ENCODE peak calls at places on chromosomes 5 and 9, in four cellular contexts. A is A673, K is PC-3, R is tibial nerve. I is an unnamed sample. For H3K4me1, the result is how much of the 10 kb centered on the place peaks cover.

GRCh38 chr5:155631116-155631515 is 617.6 kb downstream of the KIF4B start:
- DNase-seq in A (no peak), K (no peak), R (peak), I (no peak)

GRCh38 chr5:148973455-148973854 is 89.4 kb downstream of the SH3TC2 start:
- DNase-seq in A (peak), K (peak), R (no peak), I (no peak)

GRCh38 chr9:125763373-125763772 is 16.2 kb downstream of the PBX3 start:
- DNase-seq in A (peak), K (peak), R (no peak), I (no peak)

GRCh38 chr9:115941561-115942315 is 211.9 kb upstream of the PAPPA start:
- DNase-seq in A (no peak), K (peak), R (no peak), I (no peak)

GRCh38 chr5:1311443-1312055 is 16.7 kb upstream of the TERT start:
- DNase-seq in A (no peak), K (no peak), R (no peak), I (no peak)

GRCh38 chr5:10250804-10251276 is 760 bp downstream of the CCT5 start:
- DNase-seq in A (no peak), K (peak), R (no peak), I (peak)

GRCh38 chr9:125460883-125461475 is 199.4 kb downstream of the GAPVD1 start:
- DNase-seq in A (no peak), K (no peak), R (peak), I (no peak)

GRCh38 chr5:94329115-94329514 is 289.3 kb downstream of the KIAA0825 start:
- DNase-seq in A (no peak), K (no peak), R (no peak), I (no peak)

GRCh38 chr5:59193616-59194319 is 610.9 kb downstream of the RAB3C start:
- DNase-seq in A (no peak), K (peak), R (no peak), I (no peak)

GRCh38 chr9:108271646-108272349 is 584.0 kb downstream of the ACTL7B start:
- DNase-seq in A (peak), K (peak), R (no peak), I (no peak)

GRCh38 chr5:128084228-128085167 is 932 bp downstream of the SLC12A2 start:
- DNase-seq in A (peak), K (peak), R (no peak), I (peak)

GRCh38 chr9:122348288-122348777 is 22.5 kb upstream of the PTGS1 start:
- DNase-seq in A (no peak), K (no peak), R (no peak), I (no peak)

GRCh38 chr5:89069591-89069990 is 186.6 kb upstream of the MEF2C start:
- DNase-seq in A (no peak), K (no peak), R (no peak), I (no peak)

GRCh38 chr9:37002036-37002412 is 32.0 kb downstream of the PAX5 start:
- DNase-seq in A (no peak), K (no peak), R (no peak), I (no peak)

GRCh38 chr9:37002413-37003217 is 31.5 kb downstream of the PAX5 start:
- DNase-seq in A (no peak), K (no peak), R (no peak), I (no peak)

GRCh38 chr9:37004424-37004935 is 29.6 kb downstream of the PAX5 start:
- DNase-seq in A (no peak), K (no peak), R (no peak), I (no peak)

GRCh38 chr9:37007295-37007694 is 26.8 kb downstream of the PAX5 start:
- DNase-seq in A (no peak), K (no peak), R (no peak), I (no peak)

DNA sequence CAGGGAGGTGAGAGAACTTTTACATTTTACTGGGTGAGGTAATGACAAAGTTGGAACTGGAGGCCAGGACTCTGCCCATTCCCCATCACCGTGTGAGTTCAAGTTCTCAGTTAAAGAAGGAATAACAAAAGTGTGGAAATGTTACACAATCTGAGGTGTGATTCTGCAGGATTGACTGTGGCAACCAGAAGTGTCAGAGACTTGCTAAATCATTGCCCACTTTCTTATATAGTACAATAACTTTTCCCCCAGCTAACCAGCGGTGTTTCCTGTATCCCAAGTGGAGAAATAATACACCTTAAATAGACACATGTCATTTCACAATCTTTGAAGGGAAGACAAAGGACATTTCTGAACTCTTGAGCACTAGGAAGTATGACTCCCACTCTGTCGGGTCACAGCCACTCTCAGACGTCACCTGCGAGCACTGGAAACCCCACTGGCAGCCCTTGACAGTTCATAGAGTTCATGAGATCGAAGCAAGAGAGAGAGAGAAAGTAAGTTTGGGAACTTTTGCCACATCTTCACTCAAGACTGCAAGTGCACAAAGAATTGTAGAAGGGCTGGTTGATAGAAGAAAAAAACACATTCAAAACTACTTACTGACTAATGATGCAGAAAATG is 28.4 kb downstream of the PAX5 start:
- DNase-seq in A (no peak), K (no peak), R (no peak), I (no peak)
- H3K4me1 ChIP-seq in A (under half), K (under half), R (under half), I (under half)

GRCh38 chr5:119275146-119275872 is 80.5 kb upstream of the TNFAIP8 start:
- DNase-seq in A (no peak), K (peak), R (no peak), I (no peak)

GRCh38 chr5:119276976-119277375 is 78.8 kb upstream of the TNFAIP8 start:
- DNase-seq in A (no peak), K (no peak), R (no peak), I (no peak)

GRCh38 chr5:119274024-119274766 is 81.6 kb upstream of the TNFAIP8 start:
- DNase-seq in A (no peak), K (peak), R (no peak), I (no peak)

GRCh38 chr5:119274767-119275130 is 81.1 kb upstream of the TNFAIP8 start:
- DNase-seq in A (peak), K (no peak), R (no peak), I (no peak)

GRCh38 chr5:119275873-119276214 is 80.0 kb upstream of the TNFAIP8 start:
- DNase-seq in A (no peak), K (no peak), R (no peak), I (no peak)
- H3K4me1 ChIP-seq in A (under half), K (half or more), R (under half), I (half or more)

DNA sequence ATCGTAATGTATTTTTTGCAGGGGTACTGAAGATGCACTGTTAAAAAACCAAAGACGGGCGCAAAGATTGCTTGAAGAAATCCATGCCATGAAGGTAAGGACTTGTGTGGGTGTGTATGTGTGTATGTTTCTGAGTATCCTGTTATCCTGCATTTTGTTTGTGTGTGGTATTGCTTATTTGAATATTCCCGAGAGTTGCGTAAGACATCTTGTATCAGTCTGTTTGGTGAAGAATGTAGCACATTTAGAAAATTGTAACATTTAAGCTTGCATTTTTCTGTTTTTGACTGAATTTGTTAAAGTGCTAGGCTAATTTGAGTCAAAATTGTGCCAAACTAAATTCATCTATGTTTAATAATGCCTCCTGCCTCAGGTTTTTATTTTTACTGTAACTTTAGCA is 13.5 kb downstream of the SRFBP1 start:
- DNase-seq in A (no peak), K (no peak), R (no peak), I (no peak)
- H3K4me1 ChIP-seq in A (under half), K (under half), R (under half), I (under half)

DNA sequence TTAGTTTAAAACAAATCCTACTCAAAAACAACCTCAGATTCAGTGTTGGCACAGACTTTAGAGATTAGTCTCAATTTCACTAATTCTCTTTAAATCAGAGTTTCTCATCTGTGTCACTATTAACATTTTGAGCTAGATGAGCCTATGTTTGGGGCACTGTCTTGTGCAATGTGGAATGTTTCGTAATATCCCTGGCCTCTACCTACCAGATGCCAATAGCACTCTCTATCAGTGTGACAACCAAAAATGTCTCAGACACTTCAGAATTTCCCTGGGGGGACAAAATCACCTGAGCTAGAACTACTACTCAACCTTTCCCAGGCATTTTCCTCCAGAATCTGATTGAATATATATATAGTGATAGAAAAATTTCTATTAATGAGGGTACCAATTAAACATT is 465.2 kb upstream of the RGMB start:
- DNase-seq in A (no peak), K (no peak), R (no peak), I (no peak)
- H3K4me1 ChIP-seq in A (under half), K (half or more), R (under half), I (under half)

GRCh38 chr5:138370537-138370936 is 18.1 kb downstream of the KDM3B start:
- DNase-seq in A (peak), K (no peak), R (no peak), I (no peak)

GRCh38 chr5:138364576-138364975 is 12.1 kb downstream of the KDM3B start:
- DNase-seq in A (no peak), K (no peak), R (no peak), I (no peak)

GRCh38 chr5:138369706-138370105 is 17.2 kb downstream of the KDM3B start:
- DNase-seq in A (no peak), K (no peak), R (no peak), I (no peak)

GRCh38 chr5:138369249-138369648 is 16.8 kb downstream of the KDM3B start:
- DNase-seq in A (no peak), K (no peak), R (no peak), I (no peak)

GRCh38 chr5:138366556-138367382 is 14.3 kb downstream of the KDM3B start:
- DNase-seq in A (no peak), K (no peak), R (no peak), I (no peak)
- H3K4me1 ChIP-seq in A (under half), K (under half), R (under half), I (under half)

GRCh38 chr5:55003432-55004065 is 18.2 kb upstream of the ESM1 start:
- DNase-seq in A (no peak), K (no peak), R (no peak), I (no peak)
- H3K4me1 ChIP-seq in A (under half), K (under half), R (under half), I (under half)

GRCh38 chr5:61055434-61056006 is 106.7 kb downstream of the SMIM15 start:
- DNase-seq in A (peak), K (peak), R (no peak), I (no peak)
- H3K4me1 ChIP-seq in A (under half), K (under half), R (under half), I (under half)